ENCODE peak calls at places on chromosomes 7 and 10, in ten cellular contexts. K is gastrocnemius medialis; X is CD4-positive, CD25-positive, alpha-beta regulatory T cell; A is cardiac muscle cell; D is spleen; V is fibroblast of lung; H is K562; I is stomach; U is uterus; G is lower lobe of right lung. W is an unnamed sample.

GRCh38 chr10:129715805-129716785 is 248.0 kb downstream of the EBF3 start:
- DNase-seq in D (no peak), I (no peak), X (no peak), V (no peak), G (no peak), K (no peak), H (no peak), A (no peak), U (no peak), W (no peak)

GRCh38 chr7:44396931-44397525 is 71.6 kb upstream of the CAMK2B start:
- DNase-seq in U (no peak), X (no peak), D (no peak), H (no peak), G (no peak), K (no peak), I (no peak), V (no peak), A (no peak), W (peak; percentile 29)

GRCh38 chr7:92809397-92810241 is 26.8 kb downstream of the CDK6 start:
- DNase-seq in I (peak; percentile 77), V (peak; percentile 96), H (peak; percentile 93), U (peak; percentile 58), A (peak; percentile 77), G (no peak), K (peak; percentile 14), D (peak; percentile 68), X (peak; percentile 94), W (peak; percentile 82)

GRCh38 chr7:51374936-51375335 is 58.3 kb upstream of the COBL start:
- DNase-seq in K (no peak), V (peak; percentile 19), H (no peak), U (no peak), G (no peak), D (no peak), X (no peak), A (no peak), I (no peak), W (no peak)

GRCh38 chr7:154302380-154302779 is 250.2 kb downstream of the DPP6 start:
- DNase-seq in K (no peak), D (peak; percentile 15), H (no peak), U (no peak), I (no peak), G (no peak), X (no peak), V (no peak), A (no peak), W (no peak)

GRCh38 chr7:111753968-111754367 is 191.7 kb upstream of the IMMP2L start:
- DNase-seq in K (no peak), D (no peak), A (no peak), G (no peak), U (no peak), V (peak; percentile 72), I (no peak), H (no peak), X (no peak), W (no peak)

GRCh38 chr7:38744746-38745145 is 113.6 kb upstream of the AMPH start:
- DNase-seq in A (no peak), V (peak; percentile 70), G (no peak), I (no peak), U (no peak), K (no peak), H (no peak), X (no peak), D (no peak), W (no peak)

GRCh38 chr10:79059859-79060379 is 8.8 kb upstream of the ZMIZ1 start:
- DNase-seq in A (no peak), K (no peak), I (peak; percentile 88), X (no peak), V (no peak), U (no peak), D (peak; percentile 33), H (no peak), G (peak; percentile 43), W (no peak)

GRCh38 chr10:47452495-47453434 is 31.1 kb downstream of the ANXA8 start:
- DNase-seq in X (no peak), V (no peak), H (no peak), D (peak; percentile 58), I (no peak), A (no peak), G (peak; percentile 34), U (no peak), K (no peak), W (no peak)

GRCh38 chr10:97842658-97843295 is 6.9 kb upstream of the GOLGA7B start:
- DNase-seq in X (no peak), G (no peak), V (peak; percentile 18), D (no peak), A (no peak), I (no peak), K (no peak), H (no peak), U (no peak), W (no peak)

GRCh38 chr10:95501203-95502094 is 59.7 kb downstream of the SORBS1 start:
- DNase-seq in X (no peak), H (peak; percentile 70), K (no peak), G (no peak), V (no peak), U (no peak), I (no peak), A (peak; percentile 36), D (no peak), W (no peak)

GRCh38 chr10:95503526-95503925 is 57.6 kb downstream of the SORBS1 start:
- DNase-seq in I (no peak), D (no peak), K (no peak), G (no peak), V (no peak), A (no peak), X (no peak), H (no peak), U (no peak), W (no peak)

GRCh38 chr10:95503012-95503411 is 58.2 kb downstream of the SORBS1 start:
- DNase-seq in D (no peak), K (no peak), I (no peak), H (no peak), X (no peak), U (no peak), A (no peak), G (no peak), V (no peak), W (no peak)

GRCh38 chr10:95500649-95501048 is 60.5 kb downstream of the SORBS1 start:
- DNase-seq in A (no peak), I (no peak), V (no peak), G (no peak), D (no peak), H (no peak), X (peak; percentile 36), K (peak; percentile 25), U (no peak), W (no peak)

GRCh38 chr10:95502377-95502776 is 58.8 kb downstream of the SORBS1 start:
- DNase-seq in D (no peak), X (no peak), A (no peak), H (no peak), G (no peak), U (no peak), V (no peak), K (no peak), I (no peak), W (no peak)
- H3K4me1 ChIP-seq in D (no peaks in the 10 kb centered on the region), X (no peaks in the 10 kb centered on the region), A (peaks cover 41% of the 10 kb centered on the region), H (peaks cover 48% of the 10 kb centered on the region), G (peaks cover 38% of the 10 kb centered on the region), U (no peaks in the 10 kb centered on the region), V (no peaks in the 10 kb centered on the region), K (peaks cover 64% of the 10 kb centered on the region), I (peaks cover 100% of the 10 kb centered on the region), W (no peaks in the 10 kb centered on the region)

GRCh38 chr10:123202526-123202925 is 48.3 kb downstream of the BUB3 start:
- DNase-seq in X (no peak), K (no peak), H (no peak), U (no peak), A (no peak), D (no peak), V (no peak), I (no peak), G (no peak), W (no peak)
- H3K27ac ChIP-seq in X (no peak overlapping the region), K (no peak overlapping the region), H (no peak overlapping the region), U (no peak overlapping the region), A (no peak overlapping the region), D (no peak overlapping the region), V (no peak overlapping the region), I (no peak overlapping the region), G (no peak overlapping the region), W (no peak overlapping the region)

GRCh38 chr7:22563621-22564241 is 63.7 kb upstream of the STEAP1B start:
- DNase-seq in D (no peak), I (no peak), X (peak; percentile 16), U (no peak), K (no peak), H (peak; percentile 28), A (peak; percentile 45), G (no peak), V (peak; percentile 74), W (no peak)

GRCh38 chr7:22561356-22561755 is 61.4 kb upstream of the STEAP1B start:
- DNase-seq in U (peak; percentile 68), H (peak; percentile 12), K (peak; percentile 79), V (peak; percentile 100), I (no peak), D (no peak), G (peak; percentile 72), X (no peak), A (peak; percentile 92), W (peak; percentile 90)

GRCh38 chr7:22559829-22560489 is 60.0 kb upstream of the STEAP1B start:
- DNase-seq in D (no peak), U (peak; percentile 75), X (peak; percentile 79), V (peak; percentile 71), I (peak; percentile 63), A (peak; percentile 85), G (peak; percentile 66), K (peak; percentile 50), H (peak; percentile 88), W (peak; percentile 78)

GRCh38 chr7:22563115-22563514 is 63.1 kb upstream of the STEAP1B start:
- DNase-seq in V (no peak), K (no peak), G (no peak), H (peak; percentile 79), I (no peak), X (peak; percentile 41), A (peak; percentile 51), U (no peak), D (no peak), W (no peak)

DNA sequence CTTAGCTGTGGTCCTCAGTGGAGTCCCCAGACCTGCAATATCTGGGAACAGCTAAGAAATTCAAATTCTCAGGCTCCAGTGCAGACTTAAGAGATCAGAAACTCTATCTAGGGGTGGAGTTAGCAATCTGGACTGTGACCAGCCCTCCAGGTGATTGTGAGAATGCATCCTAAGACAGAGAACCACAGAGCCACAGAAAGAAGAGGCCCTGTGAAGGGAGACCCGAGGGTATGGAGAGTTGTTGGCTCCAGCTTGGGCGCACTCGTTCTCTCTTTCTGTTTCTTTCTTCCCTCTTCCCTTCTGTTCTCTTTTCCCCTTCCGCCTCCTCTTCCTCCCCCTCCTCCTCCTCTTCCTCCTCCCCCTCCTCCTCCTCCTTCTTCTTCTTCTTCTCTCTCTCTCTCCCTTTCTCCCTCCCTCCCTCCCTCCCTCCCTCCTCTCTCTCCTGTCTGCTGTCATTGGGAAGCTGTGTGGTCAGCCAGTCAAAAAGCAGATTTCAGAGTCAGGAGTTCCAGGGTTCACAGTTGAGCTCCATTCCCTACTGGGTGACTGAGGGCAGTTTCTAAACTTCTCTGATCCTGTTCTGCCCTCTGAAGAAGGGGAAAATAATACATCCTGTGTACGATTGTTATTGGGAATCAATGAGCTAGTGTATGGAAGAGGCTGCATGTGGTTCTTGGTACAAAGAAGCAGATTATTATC is 62.1 kb upstream of the STEAP1B start:
- DNase-seq in A (no peak), V (peak; percentile 55), G (no peak), K (no peak), I (no peak), D (no peak), U (no peak), X (no peak), H (peak; percentile 37), W (no peak)
- H3K4me1 ChIP-seq in A (peaks cover 26% of the 10 kb centered on the region), V (peaks cover 36% of the 10 kb centered on the region), G (peaks cover 71% of the 10 kb centered on the region), K (peaks cover 41% of the 10 kb centered on the region), I (peaks cover 37% of the 10 kb centered on the region), D (peaks cover 74% of the 10 kb centered on the region), U (no peaks in the 10 kb centered on the region), X (peaks cover 7% of the 10 kb centered on the region), H (peaks cover 51% of the 10 kb centered on the region), W (peaks cover 62% of the 10 kb centered on the region)

GRCh38 chr10:49139866-49140195 is 6.0 kb upstream of the FAM170B start:
- DNase-seq in X (no peak), H (peak; percentile 38), U (no peak), D (no peak), G (no peak), K (no peak), A (no peak), V (peak; percentile 96), I (no peak), W (peak; percentile 89)
- H3K27ac ChIP-seq in X (no peak overlapping the region), H (no peak overlapping the region), U (peak overlapping the region; percentile 84), D (no peak overlapping the region), G (peak overlapping the region; percentile 65), K (no peak overlapping the region), A (no peak overlapping the region), V (peak overlapping the region; percentile 80), I (peak overlapping the region; percentile 69), W (peak overlapping the region; percentile 93)